ENCODE peak calls at places on chromosomes 7 and 10, in seven cellular contexts. One of them, this sample, is unnamed.

GRCh38 chr7:50821457-50821977 is 38.8 kb upstream of the GRB10 start:
- DNase-seq in fibroblast of the conjunctiva: no peak
- DNase-seq in tibial nerve: no peak
- DNase-seq in T-helper 1 cell: no peak
- DNase-seq in bronchial epithelial cell: peak
- DNase-seq in neural progenitor cell: peak
- DNase-seq in amniotic stem cell: no peak
- DNase-seq in this sample: no peak

GRCh38 chr10:3526721-3527120 is 258.3 kb downstream of the KLF6 start:
- DNase-seq in fibroblast of the conjunctiva: peak
- DNase-seq in tibial nerve: peak
- DNase-seq in T-helper 1 cell: no peak
- DNase-seq in bronchial epithelial cell: no peak
- DNase-seq in neural progenitor cell: no peak
- DNase-seq in amniotic stem cell: peak
- DNase-seq in this sample: no peak

GRCh38 chr7:105026750-105027149 is 12.7 kb downstream of the KMT2E start:
- DNase-seq in fibroblast of the conjunctiva: no peak
- DNase-seq in tibial nerve: no peak
- DNase-seq in T-helper 1 cell: no peak
- DNase-seq in bronchial epithelial cell: no peak
- DNase-seq in neural progenitor cell: no peak
- DNase-seq in amniotic stem cell: no peak
- DNase-seq in this sample: no peak

GRCh38 chr10:32911285-32912016 is 46.6 kb downstream of the ITGB1 start:
- DNase-seq in fibroblast of the conjunctiva: no peak
- DNase-seq in tibial nerve: no peak
- DNase-seq in T-helper 1 cell: no peak
- DNase-seq in bronchial epithelial cell: no peak
- DNase-seq in neural progenitor cell: no peak
- DNase-seq in amniotic stem cell: no peak
- DNase-seq in this sample: no peak

GRCh38 chr7:24854866-24855265 is 97.6 kb upstream of the GSDME start:
- DNase-seq in fibroblast of the conjunctiva: no peak
- DNase-seq in tibial nerve: no peak
- DNase-seq in T-helper 1 cell: no peak
- DNase-seq in bronchial epithelial cell: no peak
- DNase-seq in neural progenitor cell: no peak
- DNase-seq in amniotic stem cell: no peak
- DNase-seq in this sample: no peak

GRCh38 chr10:351770-352318 is 216.6 kb downstream of the ZMYND11 start:
- DNase-seq in fibroblast of the conjunctiva: no peak
- DNase-seq in tibial nerve: no peak
- DNase-seq in T-helper 1 cell: no peak
- DNase-seq in bronchial epithelial cell: no peak
- DNase-seq in neural progenitor cell: no peak
- DNase-seq in amniotic stem cell: no peak
- DNase-seq in this sample: no peak

GRCh38 chr10:113473851-113474250 is 79.0 kb upstream of the HABP2 start:
- DNase-seq in fibroblast of the conjunctiva: no peak
- DNase-seq in tibial nerve: no peak
- DNase-seq in T-helper 1 cell: no peak
- DNase-seq in bronchial epithelial cell: no peak
- DNase-seq in neural progenitor cell: no peak
- DNase-seq in amniotic stem cell: no peak
- DNase-seq in this sample: no peak

GRCh38 chr7:9210114-9210513 is 776.7 kb downstream of the NXPH1 start:
- DNase-seq in fibroblast of the conjunctiva: no peak
- DNase-seq in tibial nerve: no peak
- DNase-seq in T-helper 1 cell: no peak
- DNase-seq in bronchial epithelial cell: no peak
- DNase-seq in neural progenitor cell: no peak
- DNase-seq in amniotic stem cell: no peak
- DNase-seq in this sample: no peak

GRCh38 chr10:33365871-33366411 is 31.5 kb upstream of the NRP1 start:
- DNase-seq in fibroblast of the conjunctiva: peak
- DNase-seq in tibial nerve: no peak
- DNase-seq in T-helper 1 cell: peak
- DNase-seq in bronchial epithelial cell: peak
- DNase-seq in neural progenitor cell: no peak
- DNase-seq in amniotic stem cell: peak
- DNase-seq in this sample: no peak

GRCh38 chr10:62732841-62733653 is 71.5 kb upstream of the ADO start:
- DNase-seq in fibroblast of the conjunctiva: no peak
- DNase-seq in tibial nerve: no peak
- DNase-seq in T-helper 1 cell: peak
- DNase-seq in bronchial epithelial cell: peak
- DNase-seq in neural progenitor cell: no peak
- DNase-seq in amniotic stem cell: no peak
- DNase-seq in this sample: no peak

GRCh38 chr10:132630666-132631347 is 93.2 kb downstream of the INPP5A start:
- DNase-seq in fibroblast of the conjunctiva: no peak
- DNase-seq in tibial nerve: peak
- DNase-seq in T-helper 1 cell: no peak
- DNase-seq in bronchial epithelial cell: no peak
- DNase-seq in neural progenitor cell: no peak
- DNase-seq in amniotic stem cell: no peak
- DNase-seq in this sample: peak

GRCh38 chr7:22572937-22573336 is 72.9 kb upstream of the STEAP1B start:
- DNase-seq in fibroblast of the conjunctiva: no peak
- DNase-seq in tibial nerve: no peak
- DNase-seq in T-helper 1 cell: no peak
- DNase-seq in bronchial epithelial cell: peak
- DNase-seq in neural progenitor cell: no peak
- DNase-seq in amniotic stem cell: peak
- DNase-seq in this sample: no peak

GRCh38 chr10:15744217-15744865 is 24.6 kb upstream of the ITGA8 start:
- DNase-seq in fibroblast of the conjunctiva: peak
- DNase-seq in tibial nerve: peak
- DNase-seq in T-helper 1 cell: peak
- DNase-seq in bronchial epithelial cell: peak
- DNase-seq in neural progenitor cell: peak
- DNase-seq in amniotic stem cell: peak
- DNase-seq in this sample: no peak

GRCh38 chr10:34985823-34986222 is 104.3 kb downstream of the CUL2 start:
- DNase-seq in fibroblast of the conjunctiva: no peak
- DNase-seq in tibial nerve: no peak
- DNase-seq in T-helper 1 cell: no peak
- DNase-seq in bronchial epithelial cell: no peak
- DNase-seq in neural progenitor cell: peak
- DNase-seq in amniotic stem cell: no peak
- DNase-seq in this sample: no peak